ENCODE peak calls at places on chromosomes 12 and 14, in eight cellular contexts. I is brain microvascular endothelial cell; K is spleen; M is H9; H is CD4-positive, alpha-beta T cell; J is pancreas; N is body of pancreas; Y is upper lobe of right lung. P is an unnamed sample.

GRCh38 chr14:36520601-36521525 is 831 bp upstream of the NKX2-1 start:
- DNase-seq in H (no peak), M (peak), Y (peak), I (no peak), J (peak), N (no peak), K (peak), P (peak)

GRCh38 chr12:119181944-119182343 is 3.2 kb downstream of the HSPB8 start:
- DNase-seq in H (no peak), J (no peak), K (no peak), Y (no peak), I (no peak), N (no peak), M (no peak), P (no peak)

GRCh38 chr12:24379493-24379892 is 430.0 kb upstream of the SOX5 start:
- DNase-seq in H (no peak), I (no peak), N (no peak), J (no peak), Y (no peak), M (no peak), K (no peak), P (no peak)

GRCh38 chr14:105351920-105352871 is 37.6 kb downstream of the PACS2 start:
- DNase-seq in J (peak), K (peak), H (peak), Y (peak), N (peak), I (peak), M (peak), P (peak)

GRCh38 chr14:101360045-101360931 is 201.0 kb upstream of the DIO3 start:
- DNase-seq in I (no peak), N (no peak), K (peak), Y (no peak), M (no peak), J (no peak), H (no peak), P (no peak)

GRCh38 chr12:67531519-67531918 is 117.0 kb upstream of the DYRK2 start:
- DNase-seq in I (no peak), J (no peak), N (no peak), H (no peak), M (no peak), K (no peak), Y (no peak), P (no peak)

GRCh38 chr12:132003846-132004245 is 54.1 kb downstream of the EP400 start:
- DNase-seq in J (no peak), N (no peak), M (no peak), K (no peak), Y (no peak), H (no peak), I (peak), P (no peak)

GRCh38 chr12:70719672-70720420 is 82.6 kb upstream of the PTPRB start:
- DNase-seq in H (no peak), K (peak), J (peak), I (peak), N (no peak), M (peak), Y (peak), P (peak)

GRCh38 chr12:32261638-32262037 is 137.7 kb upstream of the FGD4 start:
- DNase-seq in I (no peak), J (no peak), H (no peak), Y (no peak), M (peak), K (no peak), N (no peak), P (no peak)

GRCh38 chr12:65156366-65156831 is 13.0 kb upstream of the LEMD3 start:
- DNase-seq in H (no peak), K (no peak), M (no peak), I (peak), Y (no peak), J (no peak), N (no peak), P (no peak)

GRCh38 chr12:130953783-130954543 is at the start of gene ADGRD1:
- DNase-seq in J (peak), N (peak), I (no peak), M (no peak), K (no peak), H (no peak), Y (peak), P (no peak)

GRCh38 chr12:82635263-82635662 is 51.4 kb upstream of the TMTC2 start:
- DNase-seq in J (no peak), Y (no peak), M (no peak), H (no peak), K (no peak), N (no peak), I (no peak), P (no peak)

GRCh38 chr14:21098134-21098891 is at the start of gene ZNF219:
- DNase-seq in Y (peak), K (peak), J (peak), I (no peak), H (no peak), M (peak), N (peak), P (peak)

GRCh38 chr12:6345319-6346071 is 3.6 kb upstream of the TNFRSF1A start:
- DNase-seq in Y (no peak), M (no peak), H (no peak), K (peak), I (peak), J (no peak), N (peak), P (peak)

GRCh38 chr14:96067985-96068930 is 29.1 kb downstream of the C14orf132 start:
- DNase-seq in K (peak), N (no peak), H (no peak), Y (no peak), I (no peak), M (no peak), J (peak), P (no peak)

GRCh38 chr14:95515523-95516517 is 630 bp downstream of the SYNE3 start:
- DNase-seq in I (no peak), M (peak), J (peak), N (peak), Y (peak), H (peak), K (peak), P (no peak)

GRCh38 chr12:49983892-49984291 is 11.1 kb downstream of the AQP6 start:
- DNase-seq in J (no peak), K (no peak), I (peak), N (no peak), H (no peak), M (no peak), Y (no peak), P (peak)

GRCh38 chr14:89625988-89626806 is 209.2 kb upstream of the FOXN3 start:
- DNase-seq in N (no peak), M (no peak), Y (no peak), H (no peak), K (no peak), J (no peak), I (no peak), P (no peak)

GRCh38 chr12:1083888-1084262 is 92.9 kb downstream of the ERC1 start:
- DNase-seq in M (no peak), K (no peak), N (peak), J (no peak), H (no peak), I (peak), Y (no peak), P (no peak)

GRCh38 chr12:27332407-27333310 is at the start of gene BMAL2:
- DNase-seq in H (peak), N (peak), K (peak), Y (peak), I (peak), M (peak), J (peak), P (peak)

GRCh38 chr12:131833896-131834641 is 5.9 kb downstream of the MMP17 start:
- DNase-seq in M (no peak), N (no peak), Y (no peak), H (no peak), K (no peak), J (peak), I (no peak), P (no peak)

GRCh38 chr14:87952307-87953094 is 40.5 kb downstream of the GALC start:
- DNase-seq in M (no peak), J (no peak), I (no peak), N (no peak), Y (no peak), H (no peak), K (no peak), P (no peak)

DNA sequence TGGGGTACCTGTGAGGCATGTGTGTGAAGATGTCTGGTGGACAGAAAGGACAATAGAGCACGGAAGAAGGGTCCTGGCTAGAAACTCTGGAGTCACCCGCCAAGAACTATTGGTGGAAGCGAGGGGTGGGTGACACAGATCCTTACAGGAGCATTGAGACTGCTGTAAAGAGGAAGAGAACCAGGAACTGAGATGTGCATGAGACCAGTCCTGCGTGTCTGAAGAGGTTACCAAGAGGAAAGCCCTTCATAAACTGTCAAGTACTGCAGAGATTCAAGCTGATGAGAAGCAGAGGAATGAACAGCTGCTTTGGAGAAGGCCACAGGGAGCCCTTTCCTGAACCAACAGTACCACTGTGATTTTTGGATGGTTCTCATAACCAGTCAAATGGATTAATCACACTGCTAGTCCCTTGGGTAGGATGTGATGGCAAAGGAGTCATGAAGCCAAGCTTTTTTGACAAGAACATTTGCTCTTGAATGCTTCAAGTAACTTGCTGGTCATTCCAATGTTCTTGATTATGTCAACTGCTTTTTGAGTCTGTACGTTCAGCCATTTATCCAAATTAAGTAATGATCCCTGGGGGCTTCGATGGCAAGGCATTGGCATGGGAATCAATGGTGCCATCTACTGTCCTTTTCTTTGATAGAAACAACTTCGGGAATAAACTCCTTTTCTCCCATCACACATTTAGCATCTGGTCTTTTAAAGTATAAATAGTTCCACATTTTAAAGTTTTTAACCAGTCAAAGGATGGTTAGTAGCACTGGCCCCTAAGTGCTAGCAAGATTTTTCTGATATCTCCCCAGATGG is 42.9 kb downstream of the GPR135 start:
- DNase-seq in Y (no peak), I (no peak), M (no peak), N (no peak), K (no peak), J (no peak), H (no peak), P (no peak)
- TF ChIP-seq CTCF in Y (peak), I (peak), M (peak), N (no peak), K (no peak), J (no peak), H (no peak), P (no peak)

GRCh38 chr12:14774074-14774943 is 29.0 kb downstream of the WBP11 start:
- DNase-seq in H (peak), Y (peak), I (peak), K (peak), J (peak), N (peak), M (peak), P (peak)

GRCh38 chr12:14775652-14776020 is 27.6 kb downstream of the WBP11 start:
- DNase-seq in Y (no peak), M (no peak), H (no peak), I (peak), J (no peak), K (no peak), N (no peak), P (no peak)

GRCh38 chr12:14774944-14775651 is 28.2 kb downstream of the WBP11 start:
- DNase-seq in M (peak), H (no peak), N (peak), I (peak), K (peak), Y (peak), J (peak), P (no peak)

GRCh38 chr12:14772946-14773345 is 30.3 kb downstream of the WBP11 start:
- DNase-seq in N (no peak), I (no peak), K (no peak), H (no peak), J (no peak), M (no peak), Y (no peak), P (no peak)

GRCh38 chr12:14773685-14774073 is 29.6 kb downstream of the WBP11 start:
- DNase-seq in J (peak), I (no peak), Y (no peak), M (no peak), K (peak), N (no peak), H (no peak), P (no peak)
- H3K27ac ChIP-seq in J (peak), I (no peak), Y (peak), M (no peak), K (peak), N (peak), H (peak), P (peak)

DNA sequence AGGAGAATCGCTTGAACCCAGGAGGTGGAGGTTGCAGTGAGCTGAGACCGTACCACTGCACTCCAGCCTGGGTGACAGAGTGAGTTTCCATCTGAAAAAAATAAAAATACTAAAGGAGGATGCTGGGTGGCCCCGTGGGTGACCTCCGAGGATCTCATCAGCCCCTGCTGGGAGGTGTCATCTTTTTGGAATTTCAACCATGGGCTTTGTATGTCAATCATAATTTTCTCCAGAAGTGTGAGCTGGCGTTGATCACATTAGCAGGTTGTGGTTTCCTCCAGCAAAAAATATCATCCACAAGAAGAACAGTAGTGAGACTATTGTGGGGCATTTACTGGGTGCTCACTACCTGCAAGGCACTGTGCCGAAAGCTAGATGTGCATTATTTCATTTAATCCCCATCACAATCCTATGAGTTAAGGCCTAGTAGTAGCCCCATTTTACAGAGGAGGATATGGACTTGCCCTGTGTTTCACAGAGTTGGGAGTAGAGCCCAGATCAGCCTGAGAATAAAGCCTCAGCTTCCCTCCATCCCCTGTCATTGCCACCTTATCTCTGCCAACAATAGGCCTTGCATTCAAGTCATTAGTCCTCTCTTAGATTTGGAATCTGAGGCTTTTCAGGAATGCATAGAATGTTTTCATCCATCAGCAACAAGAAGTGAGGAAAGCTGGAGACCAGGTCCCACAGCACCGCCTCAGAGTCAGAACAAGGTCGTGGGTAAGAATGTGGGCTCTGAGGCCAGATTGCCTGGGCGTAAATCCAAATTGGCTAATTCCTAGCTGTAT is 39.8 kb downstream of the SVOP start:
- DNase-seq in K (no peak), H (no peak), J (no peak), M (no peak), N (no peak), Y (no peak), I (peak), P (no peak)
- TF ChIP-seq CTCF in K (no peak), H (no peak), J (no peak), M (no peak), N (no peak), Y (no peak), I (no peak), P (no peak)

GRCh38 chr14:51342226-51342625 is 102.2 kb downstream of the TMX1 start:
- DNase-seq in I (no peak), M (no peak), Y (no peak), H (no peak), K (no peak), J (no peak), N (no peak), P (peak)
- H3K27ac ChIP-seq in I (no peak), M (no peak), Y (no peak), H (no peak), K (no peak), J (peak), N (no peak), P (peak)

GRCh38 chr12:93426406-93426805 is 15.3 kb downstream of the UBE2N start:
- DNase-seq in M (no peak), N (no peak), I (no peak), K (no peak), H (no peak), J (no peak), Y (no peak), P (no peak)

GRCh38 chr12:93427779-93428564 is 13.8 kb downstream of the UBE2N start:
- DNase-seq in N (no peak), M (no peak), J (no peak), H (no peak), I (no peak), K (no peak), Y (no peak), P (no peak)

GRCh38 chr12:93430280-93430679 is 11.5 kb downstream of the UBE2N start:
- DNase-seq in Y (no peak), H (no peak), K (no peak), N (no peak), J (no peak), M (no peak), I (no peak), P (no peak)

GRCh38 chr12:93429852-93430251 is 11.9 kb downstream of the UBE2N start:
- DNase-seq in J (no peak), N (no peak), Y (no peak), K (no peak), M (no peak), H (no peak), I (no peak), P (no peak)

DNA sequence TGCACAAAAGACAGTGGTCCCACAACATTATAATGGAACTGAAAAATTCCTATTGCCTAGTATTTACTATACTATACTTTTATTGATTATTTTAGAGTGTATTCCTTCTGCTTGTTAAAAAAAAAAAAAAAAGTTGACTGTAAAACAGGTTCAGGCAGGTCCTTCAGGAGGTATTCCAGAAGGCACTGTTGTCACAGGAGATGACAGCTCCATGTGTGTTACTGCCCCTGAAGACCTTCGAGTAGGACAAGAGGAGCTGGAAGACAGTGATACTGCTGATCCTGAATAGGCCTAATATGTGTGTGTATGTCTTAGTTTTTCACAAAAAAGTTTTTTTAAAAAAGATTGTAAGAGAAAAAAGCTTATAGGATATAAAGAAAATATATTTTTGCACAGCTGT is 12.3 kb downstream of the UBE2N start:
- DNase-seq in N (no peak), Y (no peak), K (no peak), H (no peak), I (no peak), M (no peak), J (no peak), P (no peak)
- TF ChIP-seq CTCF in N (no peak), Y (no peak), K (no peak), H (no peak), I (no peak), M (no peak), J (no peak), P (no peak)

GRCh38 chr12:123972448-123973401 is at the start of the genes CCDC92 and ZNF664:
- DNase-seq in N (peak), M (peak), H (peak), J (peak), K (peak), I (peak), Y (peak), P (peak)
- H3K27ac ChIP-seq in N (peak), M (no peak), H (peak), J (peak), K (peak), I (peak), Y (peak), P (peak)

GRCh38 chr12:4900327-4900726 is 9.4 kb upstream of the KCNA1 start:
- DNase-seq in N (no peak), H (no peak), Y (no peak), J (no peak), K (no peak), I (peak), M (no peak), P (peak)

GRCh38 chr12:4894019-4894418 is 15.7 kb upstream of the KCNA1 start:
- DNase-seq in M (no peak), N (no peak), I (no peak), H (no peak), Y (no peak), J (no peak), K (no peak), P (no peak)

DNA sequence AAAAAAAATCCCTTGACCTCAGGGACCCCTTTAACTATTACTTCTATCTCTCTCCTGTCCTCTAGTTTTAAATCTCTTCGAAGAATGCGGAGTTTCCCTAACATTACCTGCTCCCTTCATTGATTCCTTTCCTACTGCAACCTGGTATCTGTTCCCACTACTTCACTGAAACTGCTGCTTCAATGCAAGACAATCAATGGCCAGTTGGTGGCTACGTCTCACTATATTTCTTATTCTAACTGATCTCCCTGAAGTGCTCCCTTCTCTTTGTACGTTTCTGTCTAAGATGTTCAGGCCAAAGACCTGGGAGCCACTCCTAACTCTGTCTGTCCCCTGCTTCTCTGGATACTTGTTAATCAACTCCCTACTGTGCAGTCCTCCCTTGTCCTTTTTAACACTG is 10.3 kb upstream of the KCNA1 start:
- DNase-seq in I (no peak), N (no peak), H (no peak), M (no peak), K (no peak), J (no peak), Y (no peak), P (no peak)
- TF ChIP-seq CTCF in I (peak), N (no peak), H (no peak), M (peak), K (no peak), J (no peak), Y (no peak), P (no peak)

GRCh38 chr14:75005357-75005756 is 2.6 kb downstream of the EIF2B2 start:
- DNase-seq in H (no peak), M (no peak), Y (no peak), J (no peak), K (no peak), I (no peak), N (no peak), P (no peak)

GRCh38 chr14:75003250-75004027 is 718 bp downstream of the EIF2B2 start:
- DNase-seq in N (no peak), J (no peak), Y (no peak), K (no peak), H (no peak), M (no peak), I (no peak), P (no peak)

GRCh38 chr14:75002392-75003249 is at the start of gene EIF2B2:
- DNase-seq in K (peak), I (peak), M (peak), Y (peak), H (peak), N (peak), J (peak), P (peak)

GRCh38 chr14:75001261-75001660 is 1.5 kb upstream of the EIF2B2 start:
- DNase-seq in Y (no peak), I (no peak), H (no peak), K (no peak), M (no peak), J (no peak), N (no peak), P (no peak)

DNA sequence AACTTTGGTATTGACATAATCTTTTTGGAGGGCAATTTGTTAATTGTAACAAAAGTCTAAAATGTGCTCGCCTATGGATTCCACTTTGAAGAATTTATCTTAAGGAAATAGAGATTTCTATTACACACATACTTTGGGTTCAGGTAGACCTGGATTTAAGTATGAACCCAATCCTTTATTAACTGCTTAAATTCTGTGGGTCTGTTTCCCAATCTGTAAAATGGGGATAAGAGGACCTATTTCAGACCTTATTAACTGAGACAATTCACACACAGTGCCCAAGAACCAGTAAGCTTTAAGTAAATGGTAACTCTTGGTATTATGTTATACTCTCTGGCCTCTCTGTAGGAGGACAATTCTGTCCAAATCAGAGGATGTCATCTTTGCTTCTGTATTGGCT is 822 bp upstream of the EIF2B2 start:
- DNase-seq in I (no peak), H (no peak), Y (no peak), M (no peak), K (no peak), N (no peak), J (no peak), P (no peak)
- H3K27ac ChIP-seq in I (peak), H (peak), Y (peak), M (no peak), K (peak), N (peak), J (peak), P (peak)